ENCODE peak calls at places on chromosome 21, in eight cellular contexts. One of them, this sample, is unnamed.

GRCh38 chr21:17732306-17732705 is 86.8 kb downstream of the C21orf91 start:
- DNase-seq in heart left ventricle: no peak
- DNase-seq in dorsolateral prefrontal cortex: no peak
- DNase-seq in GM20000: no peak
- DNase-seq in A549: no peak
- DNase-seq in left lung: no peak
- DNase-seq in mucosa of descending colon: no peak
- DNase-seq in GM12864: no peak
- DNase-seq in this sample: no peak

GRCh38 chr21:19607983-19608668 is 1204.5 kb upstream of the TMPRSS15 start:
- DNase-seq in GM12864: no peak
- DNase-seq in left lung: no peak
- DNase-seq in mucosa of descending colon: no peak
- DNase-seq in heart left ventricle: no peak
- DNase-seq in A549: no peak
- DNase-seq in GM20000: no peak
- DNase-seq in dorsolateral prefrontal cortex: no peak
- DNase-seq in this sample: no peak

GRCh38 chr21:25999935-26000582 is 170.5 kb downstream of the APP start:
- DNase-seq in heart left ventricle: no peak
- DNase-seq in dorsolateral prefrontal cortex: no peak
- DNase-seq in A549: no peak
- DNase-seq in GM12864: no peak
- DNase-seq in mucosa of descending colon: peak; percentile 65
- DNase-seq in left lung: peak; percentile 76
- DNase-seq in GM20000: no peak
- DNase-seq in this sample: no peak

GRCh38 chr21:20169812-20170576 is 828.2 kb upstream of the NCAM2 start:
- DNase-seq in GM20000: no peak
- DNase-seq in A549: no peak
- DNase-seq in dorsolateral prefrontal cortex: no peak
- DNase-seq in heart left ventricle: no peak
- DNase-seq in mucosa of descending colon: no peak
- DNase-seq in GM12864: no peak
- DNase-seq in left lung: no peak
- DNase-seq in this sample: no peak

GRCh38 chr21:35824136-35824535 is 236.2 kb downstream of the SETD4 start:
- DNase-seq in heart left ventricle: no peak
- DNase-seq in GM12864: no peak
- DNase-seq in left lung: no peak
- DNase-seq in mucosa of descending colon: no peak
- DNase-seq in dorsolateral prefrontal cortex: no peak
- DNase-seq in A549: no peak
- DNase-seq in GM20000: no peak
- DNase-seq in this sample: no peak

GRCh38 chr21:26124421-26124833 is 46.1 kb downstream of the APP start:
- DNase-seq in GM12864: no peak
- DNase-seq in left lung: no peak
- DNase-seq in GM20000: no peak
- DNase-seq in dorsolateral prefrontal cortex: no peak
- DNase-seq in A549: no peak
- DNase-seq in mucosa of descending colon: no peak
- DNase-seq in heart left ventricle: no peak
- DNase-seq in this sample: no peak

GRCh38 chr21:35438643-35439404 is 389.7 kb upstream of the RUNX1 start:
- DNase-seq in dorsolateral prefrontal cortex: no peak
- DNase-seq in GM12864: peak; percentile 29
- DNase-seq in mucosa of descending colon: peak; percentile 29
- DNase-seq in GM20000: peak; percentile 29
- DNase-seq in left lung: no peak
- DNase-seq in A549: no peak
- DNase-seq in heart left ventricle: no peak
- DNase-seq in this sample: no peak

GRCh38 chr21:41429925-41430491 is 4.0 kb downstream of the MX1 start:
- DNase-seq in mucosa of descending colon: no peak
- DNase-seq in GM12864: no peak
- DNase-seq in GM20000: no peak
- DNase-seq in A549: no peak
- DNase-seq in dorsolateral prefrontal cortex: no peak
- DNase-seq in heart left ventricle: no peak
- DNase-seq in left lung: no peak
- DNase-seq in this sample: no peak

GRCh38 chr21:35345954-35346353 is 296.9 kb upstream of the RUNX1 start:
- DNase-seq in dorsolateral prefrontal cortex: no peak
- DNase-seq in mucosa of descending colon: no peak
- DNase-seq in GM12864: no peak
- DNase-seq in left lung: no peak
- DNase-seq in heart left ventricle: no peak
- DNase-seq in A549: no peak
- DNase-seq in GM20000: no peak
- DNase-seq in this sample: no peak

GRCh38 chr21:15222711-15223110 is 157.9 kb upstream of the NRIP1 start:
- DNase-seq in GM20000: no peak
- DNase-seq in A549: no peak
- DNase-seq in dorsolateral prefrontal cortex: no peak
- DNase-seq in mucosa of descending colon: no peak
- DNase-seq in left lung: no peak
- DNase-seq in heart left ventricle: no peak
- DNase-seq in GM12864: no peak
- DNase-seq in this sample: no peak

GRCh38 chr21:20110368-20110767 is 887.8 kb upstream of the NCAM2 start:
- DNase-seq in mucosa of descending colon: no peak
- DNase-seq in dorsolateral prefrontal cortex: no peak
- DNase-seq in left lung: no peak
- DNase-seq in A549: no peak
- DNase-seq in GM12864: no peak
- DNase-seq in GM20000: no peak
- DNase-seq in heart left ventricle: no peak
- DNase-seq in this sample: no peak

GRCh38 chr21:44394733-44395132 is 41.3 kb downstream of the TRPM2 start:
- DNase-seq in dorsolateral prefrontal cortex: no peak
- DNase-seq in A549: no peak
- DNase-seq in GM20000: no peak
- DNase-seq in heart left ventricle: no peak
- DNase-seq in mucosa of descending colon: no peak
- DNase-seq in left lung: no peak
- DNase-seq in GM12864: no peak
- DNase-seq in this sample: peak; percentile 20

GRCh38 chr21:18908641-18909040 is 505.1 kb upstream of the TMPRSS15 start:
- DNase-seq in A549: no peak
- DNase-seq in GM12864: no peak
- DNase-seq in GM20000: no peak
- DNase-seq in dorsolateral prefrontal cortex: no peak
- DNase-seq in left lung: no peak
- DNase-seq in heart left ventricle: no peak
- DNase-seq in mucosa of descending colon: no peak
- DNase-seq in this sample: no peak

GRCh38 chr21:15121655-15122120 is 56.9 kb upstream of the NRIP1 start:
- DNase-seq in left lung: no peak
- DNase-seq in dorsolateral prefrontal cortex: no peak
- DNase-seq in heart left ventricle: no peak
- DNase-seq in GM20000: no peak
- DNase-seq in mucosa of descending colon: no peak
- DNase-seq in A549: no peak
- DNase-seq in GM12864: no peak
- DNase-seq in this sample: no peak

GRCh38 chr21:25974937-25975336 is 195.6 kb downstream of the APP start:
- DNase-seq in dorsolateral prefrontal cortex: no peak
- DNase-seq in left lung: no peak
- DNase-seq in GM12864: no peak
- DNase-seq in A549: no peak
- DNase-seq in heart left ventricle: peak; percentile 61
- DNase-seq in GM20000: no peak
- DNase-seq in mucosa of descending colon: no peak
- DNase-seq in this sample: no peak

GRCh38 chr21:41170442-41170841 is 2.5 kb downstream of the BACE2 start:
- DNase-seq in A549: peak; percentile 56
- DNase-seq in left lung: no peak
- DNase-seq in GM12864: no peak
- DNase-seq in dorsolateral prefrontal cortex: no peak
- DNase-seq in mucosa of descending colon: peak; percentile 68
- DNase-seq in GM20000: peak; percentile 59
- DNase-seq in heart left ventricle: peak; percentile 41
- DNase-seq in this sample: no peak

GRCh38 chr21:33950425-33951079 is 34.9 kb upstream of the ATP5PO start:
- DNase-seq in dorsolateral prefrontal cortex: no peak
- DNase-seq in heart left ventricle: no peak
- DNase-seq in A549: no peak
- DNase-seq in GM20000: no peak
- DNase-seq in GM12864: no peak
- DNase-seq in left lung: no peak
- DNase-seq in mucosa of descending colon: no peak
- DNase-seq in this sample: no peak

DNA sequence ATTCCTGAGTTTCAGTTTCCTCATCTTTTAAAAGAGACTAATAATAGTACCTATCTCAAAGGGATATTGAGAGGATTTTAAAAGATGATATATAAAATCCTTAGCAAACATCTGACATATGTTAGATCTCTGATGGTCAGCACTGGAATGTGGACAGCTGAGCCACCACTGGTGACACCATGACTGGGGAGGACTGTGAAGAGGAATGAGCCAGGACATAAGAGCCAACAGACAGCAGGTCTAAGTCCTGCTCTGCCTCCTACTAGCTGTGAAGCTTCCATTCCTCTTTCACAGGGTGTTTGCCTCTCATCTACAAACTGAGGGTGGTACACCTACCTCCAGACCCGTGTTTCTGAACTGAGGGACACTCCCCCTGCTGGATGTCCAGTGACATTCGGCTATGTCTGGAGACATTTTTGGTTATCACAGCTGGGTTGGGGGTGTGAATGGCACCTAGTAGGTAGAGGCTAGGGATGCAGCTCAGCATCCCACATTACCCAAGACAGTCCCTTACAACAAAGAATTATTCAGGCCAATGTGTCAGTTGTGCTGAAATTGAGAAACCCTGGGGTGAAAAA is 109.1 kb upstream of the OLIG2 start:
- DNase-seq in dorsolateral prefrontal cortex: no peak
- DNase-seq in left lung: no peak
- DNase-seq in GM20000: no peak
- DNase-seq in heart left ventricle: no peak
- DNase-seq in GM12864: no peak
- DNase-seq in mucosa of descending colon: no peak
- DNase-seq in A549: no peak
- DNase-seq in this sample: no peak
- TF ChIP-seq CTCF in dorsolateral prefrontal cortex: no peak
- TF ChIP-seq CTCF in left lung: no peak
- TF ChIP-seq CTCF in GM20000: no peak
- TF ChIP-seq CTCF in heart left ventricle: no peak
- TF ChIP-seq CTCF in GM12864: peak; percentile 42
- TF ChIP-seq CTCF in mucosa of descending colon: no peak
- TF ChIP-seq CTCF in A549: no peak
- TF ChIP-seq CTCF in this sample: no peak

DNA sequence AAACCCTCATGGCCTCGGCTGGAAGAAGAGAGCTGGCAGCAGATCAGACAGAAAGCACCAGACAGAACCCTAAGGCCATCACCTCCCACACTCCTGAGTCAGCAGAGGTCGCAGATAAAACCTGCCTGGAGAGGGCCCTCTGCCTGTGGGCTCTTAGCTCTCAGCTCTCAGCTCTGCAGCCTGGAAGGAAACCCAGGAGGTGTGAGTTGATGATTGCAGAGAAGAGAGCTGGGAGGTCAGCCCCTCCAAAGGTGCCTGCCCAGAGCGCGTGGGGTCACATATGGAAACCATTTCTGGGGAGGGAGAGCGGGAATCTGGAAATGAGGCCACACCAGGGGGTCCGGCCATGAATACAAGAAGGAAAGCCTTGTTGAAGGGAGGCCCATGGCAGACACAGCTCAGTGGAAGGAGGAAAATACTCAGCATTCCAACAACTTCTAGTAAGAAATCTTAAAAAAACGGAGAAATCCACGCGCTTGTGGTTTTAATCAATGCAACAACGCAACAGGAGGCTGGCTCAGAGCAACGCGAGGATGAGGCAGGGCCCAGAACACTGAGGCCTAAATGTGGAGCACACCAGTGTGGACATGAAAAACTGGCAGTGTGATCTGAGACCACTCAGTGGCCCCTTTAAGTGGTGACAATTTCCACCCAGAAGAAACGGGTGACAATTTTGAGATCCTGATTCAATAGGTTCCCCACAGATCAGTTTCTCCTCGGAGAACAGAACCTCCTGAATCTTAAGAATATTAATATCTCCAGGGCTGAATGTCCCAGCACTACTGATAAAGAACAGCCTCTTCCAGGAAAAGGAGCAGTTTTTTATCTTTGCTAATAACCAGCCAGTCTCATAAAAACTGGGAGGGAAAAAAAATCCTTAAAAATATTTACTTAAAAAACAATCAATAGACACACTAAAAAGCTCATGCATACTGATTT is 45.7 kb downstream of the PSMG1 start:
- DNase-seq in GM12864: no peak
- DNase-seq in A549: peak; percentile 28
- DNase-seq in GM20000: no peak
- DNase-seq in mucosa of descending colon: no peak
- DNase-seq in left lung: no peak
- DNase-seq in heart left ventricle: no peak
- DNase-seq in dorsolateral prefrontal cortex: no peak
- DNase-seq in this sample: no peak
- TF ChIP-seq CTCF in GM12864: no peak
- TF ChIP-seq CTCF in A549: no peak
- TF ChIP-seq CTCF in GM20000: no peak
- TF ChIP-seq CTCF in mucosa of descending colon: no peak
- TF ChIP-seq CTCF in left lung: no peak
- TF ChIP-seq CTCF in heart left ventricle: no peak
- TF ChIP-seq CTCF in dorsolateral prefrontal cortex: no peak
- TF ChIP-seq CTCF in this sample: no peak

GRCh38 chr21:27292229-27292628 is 325.3 kb upstream of the ADAMTS5 start:
- DNase-seq in heart left ventricle: no peak
- DNase-seq in A549: no peak
- DNase-seq in left lung: no peak
- DNase-seq in mucosa of descending colon: no peak
- DNase-seq in GM12864: no peak
- DNase-seq in GM20000: no peak
- DNase-seq in dorsolateral prefrontal cortex: no peak
- DNase-seq in this sample: no peak
- TF ChIP-seq CTCF in heart left ventricle: no peak
- TF ChIP-seq CTCF in A549: no peak
- TF ChIP-seq CTCF in left lung: no peak
- TF ChIP-seq CTCF in mucosa of descending colon: no peak
- TF ChIP-seq CTCF in GM12864: no peak
- TF ChIP-seq CTCF in GM20000: no peak
- TF ChIP-seq CTCF in dorsolateral prefrontal cortex: no peak
- TF ChIP-seq CTCF in this sample: no peak

GRCh38 chr21:39712976-39713375 is 32.0 kb upstream of the IGSF5 start:
- DNase-seq in dorsolateral prefrontal cortex: no peak
- DNase-seq in heart left ventricle: no peak
- DNase-seq in left lung: no peak
- DNase-seq in A549: no peak
- DNase-seq in mucosa of descending colon: peak; percentile 39
- DNase-seq in GM12864: no peak
- DNase-seq in GM20000: no peak
- DNase-seq in this sample: no peak
- TF ChIP-seq CTCF in dorsolateral prefrontal cortex: no peak
- TF ChIP-seq CTCF in heart left ventricle: peak; percentile 3
- TF ChIP-seq CTCF in left lung: no peak
- TF ChIP-seq CTCF in A549: no peak
- TF ChIP-seq CTCF in mucosa of descending colon: no peak
- TF ChIP-seq CTCF in GM12864: no peak
- TF ChIP-seq CTCF in GM20000: no peak
- TF ChIP-seq CTCF in this sample: no peak

GRCh38 chr21:42654179-42654912 is 925 bp downstream of the PDE9A start:
- DNase-seq in GM20000: peak; percentile 72
- DNase-seq in heart left ventricle: no peak
- DNase-seq in GM12864: no peak
- DNase-seq in left lung: peak; percentile 72
- DNase-seq in dorsolateral prefrontal cortex: no peak
- DNase-seq in mucosa of descending colon: peak; percentile 57
- DNase-seq in A549: peak; percentile 53
- DNase-seq in this sample: peak; percentile 63
- TF ChIP-seq CTCF in GM20000: no peak
- TF ChIP-seq CTCF in heart left ventricle: no peak
- TF ChIP-seq CTCF in GM12864: no peak
- TF ChIP-seq CTCF in left lung: no peak
- TF ChIP-seq CTCF in dorsolateral prefrontal cortex: no peak
- TF ChIP-seq CTCF in mucosa of descending colon: no peak
- TF ChIP-seq CTCF in A549: no peak
- TF ChIP-seq CTCF in this sample: no peak